ENCODE peak calls at places on chromosome 11, in nine cellular contexts. J is fibroblast of the aortic adventitia; K is AG09309; H is CD8-positive, alpha-beta T cell; A is A549; T is BJ; V is body of pancreas; C is tibial artery; S is cardiac fibroblast. F is an unnamed sample.
A peak's percentile ranks its signal among the peaks of the same experiment; 100 is the strongest.

GRCh38 chr11:11217555-11218286 is 135.3 kb downstream of the CSNK2A3 start:
- DNase-seq in C (no peak), V (no peak), S (no peak), K (no peak), H (no peak), T (no peak), A (no peak), J (no peak), F (no peak)

GRCh38 chr11:91664521-91664920 is 560.1 kb upstream of the FAT3 start:
- DNase-seq in A (peak; percentile 43), S (no peak), C (no peak), V (no peak), T (no peak), H (no peak), J (no peak), K (no peak), F (no peak)

GRCh38 chr11:69121021-69121420 is 34.7 kb upstream of the SMIM38 start:
- DNase-seq in A (no peak), T (no peak), K (no peak), V (no peak), C (no peak), H (no peak), J (no peak), S (no peak), F (no peak)

GRCh38 chr11:62438641-62439040 is 19.8 kb downstream of the SCGB1A1 start:
- DNase-seq in T (no peak), C (no peak), J (no peak), K (no peak), A (no peak), S (no peak), H (no peak), V (no peak), F (no peak)

GRCh38 chr11:31487848-31488247 is 21.6 kb downstream of the IMMP1L start:
- DNase-seq in T (no peak), H (no peak), V (no peak), J (peak; percentile 83), C (no peak), K (peak; percentile 10), S (peak; percentile 83), A (peak; percentile 68), F (no peak)

GRCh38 chr11:78050964-78051831 is 12.5 kb upstream of the THRSP start:
- DNase-seq in S (peak; percentile 80), J (peak; percentile 55), A (no peak), K (peak; percentile 24), H (no peak), V (no peak), C (no peak), T (peak; percentile 37), F (no peak)

GRCh38 chr11:104653011-104653806 is 245.1 kb downstream of the CASP12 start:
- DNase-seq in H (no peak), J (peak; percentile 10), K (no peak), S (peak; percentile 44), A (no peak), V (no peak), T (no peak), C (no peak), F (no peak)

GRCh38 chr11:111623527-111624030 is 21.3 kb downstream of the SIK2 start:
- DNase-seq in C (no peak), J (no peak), K (no peak), S (no peak), V (peak; percentile 42), A (no peak), H (no peak), T (no peak), F (no peak)

GRCh38 chr11:3129181-3129590 is 35.9 kb downstream of the OSBPL5 start:
- DNase-seq in T (no peak), J (no peak), A (no peak), K (no peak), H (no peak), S (no peak), V (no peak), C (no peak), F (no peak)

GRCh38 chr11:6608726-6609501 is 3.1 kb downstream of the TAF10 start:
- DNase-seq in C (no peak), K (no peak), T (no peak), S (no peak), H (no peak), A (no peak), J (no peak), V (no peak), F (peak; percentile 62)

GRCh38 chr11:6609502-6610015 is 2.5 kb downstream of the TAF10 start:
- DNase-seq in H (no peak), K (no peak), S (no peak), V (no peak), C (no peak), A (no peak), J (no peak), T (no peak), F (no peak)

GRCh38 chr11:6611092-6612007 is 666 bp downstream of the TAF10 start:
- DNase-seq in H (peak; percentile 19), J (peak; percentile 19), V (peak; percentile 59), K (no peak), A (no peak), S (peak; percentile 39), T (no peak), C (peak; percentile 44), F (no peak)

GRCh38 chr11:6612008-6612815 is at the start of gene TAF10:
- DNase-seq in S (peak; percentile 97), T (peak; percentile 80), A (peak; percentile 94), H (peak; percentile 95), J (peak; percentile 95), K (peak; percentile 86), C (peak; percentile 99), V (peak; percentile 98), F (peak; percentile 98)

GRCh38 chr11:6610591-6610990 is 1.4 kb downstream of the TAF10 start:
- DNase-seq in V (no peak), J (no peak), T (no peak), H (no peak), S (no peak), A (no peak), C (no peak), K (no peak), F (no peak)
- H3K4me3 ChIP-seq in V (no peak overlapping the region), J (peak overlapping the region; percentile 80), T (no peak overlapping the region), H (no peak overlapping the region), S (no peak overlapping the region), A (peak overlapping the region; percentile 78), C (peak overlapping the region; percentile 82), K (peak overlapping the region; percentile 65), F (peak overlapping the region; percentile 79)

GRCh38 chr11:34994859-34995258 is 78.4 kb downstream of the PDHX start:
- DNase-seq in C (no peak), J (no peak), K (no peak), T (no peak), V (no peak), H (no peak), S (no peak), A (no peak), F (no peak)

GRCh38 chr11:34999453-34999852 is 83.0 kb downstream of the PDHX start:
- DNase-seq in K (no peak), H (no peak), A (no peak), V (no peak), S (peak; percentile 17), J (peak; percentile 33), T (no peak), C (no peak), F (no peak)

GRCh38 chr11:35003658-35004057 is 87.2 kb downstream of the PDHX start:
- DNase-seq in H (no peak), T (no peak), S (no peak), A (no peak), V (no peak), J (no peak), K (no peak), C (no peak), F (no peak)

GRCh38 chr11:34996958-34997357 is 80.5 kb downstream of the PDHX start:
- DNase-seq in S (no peak), V (no peak), K (no peak), J (no peak), A (no peak), H (no peak), T (no peak), C (no peak), F (no peak)

DNA sequence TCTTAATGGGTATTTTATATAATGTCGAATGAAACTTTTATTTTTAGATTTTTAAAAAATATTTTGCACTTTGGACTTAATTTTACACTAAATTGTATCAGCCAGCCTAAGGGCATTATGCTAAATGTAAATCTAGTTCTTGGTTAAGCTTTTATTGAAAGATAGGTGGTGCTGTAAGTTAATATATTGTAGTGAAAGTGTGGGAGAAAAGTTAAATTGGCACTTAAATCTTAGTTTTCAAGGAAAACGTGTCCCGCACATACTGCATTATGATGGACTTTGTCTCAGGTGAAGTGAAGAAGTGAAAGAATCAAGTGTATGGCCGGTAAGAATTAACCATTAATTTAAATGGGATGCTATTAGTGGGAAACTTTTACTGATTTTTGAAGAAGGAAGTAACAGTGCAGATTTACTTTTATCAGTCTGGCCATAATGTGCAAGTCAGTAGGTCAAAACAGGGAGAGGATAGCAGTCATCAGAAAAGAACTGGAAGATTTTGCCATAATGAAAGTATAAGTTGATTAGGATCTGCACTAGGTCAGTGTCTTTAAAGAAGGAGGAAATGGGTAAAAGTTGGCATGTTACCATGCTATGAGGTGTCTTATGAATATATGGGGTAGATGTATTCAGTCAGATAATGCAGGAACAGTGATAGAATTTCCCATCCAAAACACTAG is 81.6 kb downstream of the PDHX start:
- DNase-seq in H (no peak), S (peak; percentile 69), J (peak; percentile 68), V (no peak), T (no peak), A (peak; percentile 29), C (no peak), K (no peak), F (no peak)
- H3K4me3 ChIP-seq in H (no peak overlapping the region), S (no peak overlapping the region), J (no peak overlapping the region), V (no peak overlapping the region), T (no peak overlapping the region), A (no peak overlapping the region), C (no peak overlapping the region), K (no peak overlapping the region), F (no peak overlapping the region)

DNA sequence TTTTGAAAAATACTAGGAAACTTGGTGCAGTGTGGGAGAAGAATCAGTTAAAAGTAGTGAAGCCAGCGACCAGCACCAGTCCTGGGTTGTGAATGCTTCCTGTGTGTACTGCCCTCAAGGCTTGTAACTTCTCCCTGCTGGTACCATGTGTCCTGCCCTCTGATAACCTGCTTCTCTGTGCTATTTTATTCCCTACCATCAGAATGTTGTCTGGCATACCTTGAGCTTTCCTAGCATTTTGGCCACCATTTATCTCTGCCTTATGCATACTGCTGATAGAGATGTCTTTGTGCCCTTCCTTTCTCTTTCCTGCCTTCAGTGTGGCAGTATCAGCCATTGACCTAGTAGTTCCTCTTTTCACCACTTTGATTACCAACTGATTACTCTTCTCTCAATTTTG is 2.0 kb downstream of the GTF2H1 start:
- DNase-seq in A (no peak), H (no peak), T (no peak), J (no peak), S (no peak), C (no peak), V (no peak), K (no peak), F (no peak)
- H3K4me3 ChIP-seq in A (no peak overlapping the region), H (no peak overlapping the region), T (no peak overlapping the region), J (peak overlapping the region; percentile 51), S (peak overlapping the region; percentile 11), C (no peak overlapping the region), V (no peak overlapping the region), K (no peak overlapping the region), F (no peak overlapping the region)

DNA sequence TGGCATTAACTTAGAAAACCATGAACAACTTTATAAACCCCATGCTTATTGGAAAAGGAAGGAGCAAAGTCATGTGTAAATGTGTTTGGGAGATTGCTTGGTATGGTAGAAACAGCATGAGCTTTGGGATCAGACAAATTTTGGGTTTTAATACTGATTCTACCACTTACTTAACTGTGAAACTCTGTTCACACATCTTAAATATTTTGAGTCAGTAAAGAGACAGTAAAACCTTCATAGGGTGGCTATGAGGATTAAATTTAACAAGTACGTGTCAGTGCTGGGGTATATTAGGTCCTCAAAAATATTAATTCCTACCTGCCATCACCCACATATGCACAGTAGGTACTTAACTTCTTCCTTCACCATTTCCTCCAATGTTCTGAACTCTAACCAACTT is 96.5 kb downstream of the CD44 start:
- DNase-seq in T (no peak), A (no peak), K (no peak), H (no peak), C (no peak), J (no peak), V (no peak), S (no peak), F (no peak)
- H3K4me3 ChIP-seq in T (no peak overlapping the region), A (no peak overlapping the region), K (no peak overlapping the region), H (no peak overlapping the region), C (no peak overlapping the region), J (no peak overlapping the region), V (no peak overlapping the region), S (no peak overlapping the region), F (no peak overlapping the region)

F was measured in esophagus muscularis mucosa.